ENCODE peak calls at places on chromosomes 7 and 10, in six cellular contexts. W is WTC11; D is NCI-H446; T is hepatocyte; Q is stimulated activated CD4-positive, alpha-beta T cell treated with anti-CD3 and anti-CD28 coated beads, Interleukin-15, amount 100 ng/mL, for 24 hours; C is cardiac fibroblast. V is an unnamed sample.
A peak's percentile ranks its signal among the peaks of the same experiment; 100 is the strongest.

GRCh38 chr7:94562525-94562924 is 52.9 kb downstream of the CASD1 start:
- DNase-seq in Q (no peak), D (no peak), W (no peak), T (no peak), C (peak; percentile 29), V (no peak)

GRCh38 chr10:51073461-51074237 is 638 bp upstream of the PRKG1 start:
- DNase-seq in Q (peak; percentile 4), C (peak; percentile 26), T (peak; percentile 33), W (peak; percentile 49), D (no peak), V (peak; percentile 63)

GRCh38 chr10:129046074-129046681 is 420.9 kb upstream of the MGMT start:
- DNase-seq in C (peak; percentile 70), W (no peak), Q (no peak), T (no peak), D (no peak), V (peak; percentile 4)

GRCh38 chr10:68332259-68333057 is at the start of gene PBLD:
- DNase-seq in Q (peak; percentile 72), D (peak; percentile 34), C (peak; percentile 87), T (peak; percentile 87), W (peak; percentile 79), V (peak; percentile 78)

GRCh38 chr7:72462311-72462710 is 50.2 kb upstream of the CALN1 start:
- DNase-seq in C (no peak), T (no peak), Q (no peak), W (no peak), D (no peak), V (no peak)

GRCh38 chr10:26432938-26433337 is 5.2 kb upstream of the APBB1IP start:
- DNase-seq in Q (no peak), T (no peak), C (no peak), D (no peak), W (no peak), V (no peak)

GRCh38 chr7:51647931-51648351 is 331.3 kb upstream of the COBL start:
- DNase-seq in C (no peak), W (no peak), Q (no peak), T (peak; percentile 87), D (no peak), V (no peak)

GRCh38 chr7:84210301-84210700 is 15.7 kb upstream of the SEMA3A start:
- DNase-seq in W (no peak), Q (no peak), D (no peak), C (no peak), T (no peak), V (no peak)

GRCh38 chr7:2010551-2011265 is 222.0 kb downstream of the MAD1L1 start:
- DNase-seq in D (no peak), T (no peak), Q (no peak), W (no peak), C (no peak), V (no peak)

GRCh38 chr7:106371629-106372028 is 86.8 kb upstream of the NAMPT start:
- DNase-seq in W (no peak), C (no peak), D (no peak), Q (no peak), T (no peak), V (no peak)

GRCh38 chr10:84613336-84614021 is 285.1 kb downstream of the CCSER2 start:
- DNase-seq in D (peak; percentile 27), Q (no peak), W (peak; percentile 75), T (peak; percentile 78), C (peak; percentile 5), V (peak; percentile 13)

GRCh38 chr10:86342111-86342863 is 24.3 kb downstream of the GRID1 start:
- DNase-seq in W (peak; percentile 7), Q (no peak), D (no peak), C (no peak), T (no peak), V (no peak)

GRCh38 chr7:78127009-78127408 is 328.4 kb downstream of the PHTF2 start:
- DNase-seq in Q (no peak), W (peak; percentile 18), T (no peak), D (no peak), C (no peak), V (no peak)

GRCh38 chr7:32958046-32959025 is 1.1 kb downstream of the FKBP9 start:
- DNase-seq in T (peak; percentile 10), D (no peak), W (no peak), Q (no peak), C (peak; percentile 80), V (peak; percentile 57)

GRCh38 chr7:128177768-128178550 is 63.1 kb upstream of the LEP start:
- DNase-seq in W (no peak), C (no peak), Q (no peak), D (no peak), T (no peak), V (no peak)

GRCh38 chr10:94963901-94964300 is 25.4 kb downstream of the CYP2C9 start:
- DNase-seq in T (peak; percentile 76), Q (no peak), W (peak; percentile 42), D (no peak), C (peak; percentile 30), V (no peak)

GRCh38 chr7:158730383-158731055 is 25.9 kb upstream of the NCAPG2 start:
- DNase-seq in Q (no peak), T (no peak), W (no peak), D (no peak), C (peak; percentile 16), V (no peak)

GRCh38 chr10:129719415-129719739 is 244.7 kb downstream of the EBF3 start:
- DNase-seq in W (no peak), C (no peak), T (no peak), Q (no peak), D (no peak), V (no peak)

GRCh38 chr7:43700646-43701501 is 28.4 kb downstream of the COA1 start:
- DNase-seq in T (no peak), W (no peak), Q (no peak), C (no peak), D (no peak), V (no peak)

GRCh38 chr10:124242791-124243190 is 149.4 kb upstream of the CHST15 start:
- DNase-seq in D (no peak), C (no peak), T (no peak), W (no peak), Q (no peak), V (no peak)

GRCh38 chr7:108171164-108171563 is 41.0 kb upstream of the LAMB4 start:
- DNase-seq in T (no peak), D (no peak), Q (no peak), C (no peak), W (peak; percentile 21), V (no peak)

V was measured in MG63.